ENCODE peak calls at places on chromosomes 7 and 10, in eight cellular contexts. One of them, this sample, is unnamed.

GRCh38 chr10:38159007-38159406 is 64.9 kb downstream of the ZNF37A start:
- DNase-seq in AG09309: no peak
- DNase-seq in neural progenitor cell: no peak
- DNase-seq in cardiac fibroblast: no peak
- DNase-seq in BJ: no peak
- DNase-seq in left lung: no peak
- DNase-seq in MM.1S: no peak
- DNase-seq in testis: no peak
- DNase-seq in this sample: no peak

GRCh38 chr7:127253289-127254162 is 785 bp upstream of the GRM8 start:
- DNase-seq in testis: peak; percentile 83
- DNase-seq in MM.1S: peak; percentile 78
- DNase-seq in cardiac fibroblast: peak; percentile 63
- DNase-seq in neural progenitor cell: peak; percentile 88
- DNase-seq in AG09309: no peak
- DNase-seq in left lung: peak; percentile 91
- DNase-seq in BJ: no peak
- DNase-seq in this sample: peak; percentile 91

GRCh38 chr7:38682602-38683001 is 51.4 kb upstream of the AMPH start:
- DNase-seq in AG09309: no peak
- DNase-seq in neural progenitor cell: no peak
- DNase-seq in cardiac fibroblast: no peak
- DNase-seq in BJ: no peak
- DNase-seq in left lung: no peak
- DNase-seq in MM.1S: no peak
- DNase-seq in testis: no peak
- DNase-seq in this sample: no peak

GRCh38 chr10:101851411-101852116 is 8.0 kb upstream of the KCNIP2 start:
- DNase-seq in neural progenitor cell: no peak
- DNase-seq in left lung: no peak
- DNase-seq in AG09309: no peak
- DNase-seq in cardiac fibroblast: no peak
- DNase-seq in BJ: no peak
- DNase-seq in testis: peak; percentile 29
- DNase-seq in MM.1S: no peak
- DNase-seq in this sample: no peak

GRCh38 chr10:102283890-102284289 is 38.6 kb downstream of the GBF1 start:
- DNase-seq in BJ: no peak
- DNase-seq in MM.1S: no peak
- DNase-seq in testis: no peak
- DNase-seq in cardiac fibroblast: no peak
- DNase-seq in left lung: no peak
- DNase-seq in neural progenitor cell: no peak
- DNase-seq in AG09309: no peak
- DNase-seq in this sample: no peak

GRCh38 chr10:67912330-67912946 is 28.0 kb downstream of the SIRT1 start:
- DNase-seq in MM.1S: no peak
- DNase-seq in cardiac fibroblast: no peak
- DNase-seq in neural progenitor cell: no peak
- DNase-seq in left lung: no peak
- DNase-seq in BJ: no peak
- DNase-seq in AG09309: no peak
- DNase-seq in testis: no peak
- DNase-seq in this sample: no peak

GRCh38 chr7:54802841-54803240 is 43.8 kb upstream of the SEC61G start:
- DNase-seq in left lung: no peak
- DNase-seq in BJ: no peak
- DNase-seq in testis: no peak
- DNase-seq in neural progenitor cell: no peak
- DNase-seq in AG09309: no peak
- DNase-seq in cardiac fibroblast: peak; percentile 62
- DNase-seq in MM.1S: no peak
- DNase-seq in this sample: no peak

GRCh38 chr10:44352316-44353127 is 32.4 kb downstream of the CXCL12 start:
- DNase-seq in testis: no peak
- DNase-seq in BJ: no peak
- DNase-seq in cardiac fibroblast: peak; percentile 64
- DNase-seq in left lung: no peak
- DNase-seq in MM.1S: no peak
- DNase-seq in AG09309: no peak
- DNase-seq in neural progenitor cell: no peak
- DNase-seq in this sample: peak; percentile 73

GRCh38 chr10:32189400-32190084 is 133.3 kb upstream of the KIF5B start:
- DNase-seq in neural progenitor cell: no peak
- DNase-seq in BJ: no peak
- DNase-seq in left lung: no peak
- DNase-seq in MM.1S: no peak
- DNase-seq in testis: no peak
- DNase-seq in AG09309: no peak
- DNase-seq in cardiac fibroblast: peak; percentile 15
- DNase-seq in this sample: no peak

GRCh38 chr7:131667699-131668098 is 111.3 kb upstream of the PODXL start:
- DNase-seq in BJ: no peak
- DNase-seq in left lung: no peak
- DNase-seq in testis: no peak
- DNase-seq in MM.1S: no peak
- DNase-seq in cardiac fibroblast: no peak
- DNase-seq in neural progenitor cell: no peak
- DNase-seq in AG09309: no peak
- DNase-seq in this sample: no peak

GRCh38 chr7:73530800-73531199 is 8.7 kb upstream of the BAZ1B start:
- DNase-seq in cardiac fibroblast: no peak
- DNase-seq in BJ: no peak
- DNase-seq in AG09309: no peak
- DNase-seq in left lung: no peak
- DNase-seq in testis: no peak
- DNase-seq in MM.1S: no peak
- DNase-seq in neural progenitor cell: no peak
- DNase-seq in this sample: no peak

GRCh38 chr7:29091722-29092121 is 54.6 kb downstream of the CPVL start:
- DNase-seq in neural progenitor cell: peak; percentile 11
- DNase-seq in BJ: no peak
- DNase-seq in MM.1S: peak; percentile 65
- DNase-seq in left lung: no peak
- DNase-seq in cardiac fibroblast: no peak
- DNase-seq in testis: no peak
- DNase-seq in AG09309: no peak
- DNase-seq in this sample: no peak

GRCh38 chr7:41774966-41775365 is 72.1 kb upstream of the INHBA start:
- DNase-seq in AG09309: no peak
- DNase-seq in cardiac fibroblast: no peak
- DNase-seq in MM.1S: no peak
- DNase-seq in left lung: no peak
- DNase-seq in testis: no peak
- DNase-seq in BJ: no peak
- DNase-seq in neural progenitor cell: no peak
- DNase-seq in this sample: no peak

GRCh38 chr7:155166673-155167370 is 96.7 kb downstream of the HTR5A start:
- DNase-seq in cardiac fibroblast: no peak
- DNase-seq in testis: no peak
- DNase-seq in BJ: peak; percentile 90
- DNase-seq in AG09309: peak; percentile 94
- DNase-seq in left lung: no peak
- DNase-seq in MM.1S: no peak
- DNase-seq in neural progenitor cell: no peak
- DNase-seq in this sample: peak; percentile 87

GRCh38 chr7:46557295-46557711 is 636.2 kb upstream of the IGFBP3 start:
- DNase-seq in testis: no peak
- DNase-seq in BJ: peak; percentile 60
- DNase-seq in neural progenitor cell: no peak
- DNase-seq in cardiac fibroblast: no peak
- DNase-seq in MM.1S: no peak
- DNase-seq in AG09309: no peak
- DNase-seq in left lung: no peak
- DNase-seq in this sample: no peak

GRCh38 chr10:3805791-3806381 is 20.9 kb upstream of the KLF6 start:
- DNase-seq in testis: no peak
- DNase-seq in neural progenitor cell: no peak
- DNase-seq in AG09309: no peak
- DNase-seq in cardiac fibroblast: peak; percentile 99
- DNase-seq in MM.1S: peak; percentile 95
- DNase-seq in left lung: no peak
- DNase-seq in BJ: no peak
- DNase-seq in this sample: no peak
- H3K4me3 ChIP-seq in testis: no peak overlapping the region
- H3K4me3 ChIP-seq in neural progenitor cell: no peak overlapping the region
- H3K4me3 ChIP-seq in AG09309: no peak overlapping the region
- H3K4me3 ChIP-seq in cardiac fibroblast: peak overlapping the region; percentile 25
- H3K4me3 ChIP-seq in MM.1S: peak overlapping the region; percentile 50
- H3K4me3 ChIP-seq in left lung: no peak overlapping the region
- H3K4me3 ChIP-seq in BJ: no peak overlapping the region
- H3K4me3 ChIP-seq in this sample: no peak overlapping the region

DNA sequence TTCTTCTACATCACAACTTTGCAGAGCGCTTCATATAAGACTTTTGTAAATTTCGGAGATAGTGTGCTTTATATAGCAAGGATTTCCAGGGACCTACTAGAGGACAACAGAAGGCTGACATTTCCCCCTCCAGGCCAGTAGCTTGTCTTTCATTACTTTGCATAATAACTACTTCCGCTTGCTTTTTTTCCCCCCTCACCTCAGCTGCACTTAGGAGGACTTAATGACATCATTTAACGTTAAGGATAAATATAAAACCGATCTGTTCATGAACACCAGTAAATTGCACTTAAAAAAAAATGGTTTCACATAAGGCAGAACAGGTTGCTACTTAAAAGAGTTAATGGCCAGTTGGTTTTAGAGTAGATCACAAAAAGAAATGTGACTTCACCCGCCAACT is 172.3 kb downstream of the AUTS2 start:
- DNase-seq in neural progenitor cell: no peak
- DNase-seq in left lung: no peak
- DNase-seq in testis: no peak
- DNase-seq in BJ: no peak
- DNase-seq in MM.1S: no peak
- DNase-seq in cardiac fibroblast: no peak
- DNase-seq in AG09309: no peak
- DNase-seq in this sample: no peak
- H3K4me3 ChIP-seq in neural progenitor cell: no peak overlapping the region
- H3K4me3 ChIP-seq in left lung: no peak overlapping the region
- H3K4me3 ChIP-seq in testis: no peak overlapping the region
- H3K4me3 ChIP-seq in BJ: no peak overlapping the region
- H3K4me3 ChIP-seq in MM.1S: no peak overlapping the region
- H3K4me3 ChIP-seq in cardiac fibroblast: no peak overlapping the region
- H3K4me3 ChIP-seq in AG09309: no peak overlapping the region
- H3K4me3 ChIP-seq in this sample: no peak overlapping the region

GRCh38 chr10:30057421-30057841 is 2.0 kb downstream of the JCAD start:
- DNase-seq in cardiac fibroblast: peak; percentile 21
- DNase-seq in MM.1S: no peak
- DNase-seq in left lung: no peak
- DNase-seq in AG09309: no peak
- DNase-seq in BJ: no peak
- DNase-seq in testis: no peak
- DNase-seq in neural progenitor cell: peak; percentile 5
- DNase-seq in this sample: no peak

GRCh38 chr10:30055094-30055701 is 4.2 kb downstream of the JCAD start:
- DNase-seq in cardiac fibroblast: peak; percentile 49
- DNase-seq in testis: peak; percentile 54
- DNase-seq in neural progenitor cell: no peak
- DNase-seq in MM.1S: no peak
- DNase-seq in AG09309: no peak
- DNase-seq in left lung: no peak
- DNase-seq in BJ: peak; percentile 51
- DNase-seq in this sample: peak; percentile 68

GRCh38 chr10:30056281-30056680 is 3.1 kb downstream of the JCAD start:
- DNase-seq in BJ: no peak
- DNase-seq in AG09309: no peak
- DNase-seq in cardiac fibroblast: peak; percentile 9
- DNase-seq in MM.1S: no peak
- DNase-seq in neural progenitor cell: no peak
- DNase-seq in testis: no peak
- DNase-seq in left lung: no peak
- DNase-seq in this sample: no peak

GRCh38 chr10:30058111-30058510 is 1.3 kb downstream of the JCAD start:
- DNase-seq in BJ: no peak
- DNase-seq in testis: no peak
- DNase-seq in cardiac fibroblast: no peak
- DNase-seq in left lung: no peak
- DNase-seq in neural progenitor cell: no peak
- DNase-seq in AG09309: no peak
- DNase-seq in MM.1S: no peak
- DNase-seq in this sample: no peak

DNA sequence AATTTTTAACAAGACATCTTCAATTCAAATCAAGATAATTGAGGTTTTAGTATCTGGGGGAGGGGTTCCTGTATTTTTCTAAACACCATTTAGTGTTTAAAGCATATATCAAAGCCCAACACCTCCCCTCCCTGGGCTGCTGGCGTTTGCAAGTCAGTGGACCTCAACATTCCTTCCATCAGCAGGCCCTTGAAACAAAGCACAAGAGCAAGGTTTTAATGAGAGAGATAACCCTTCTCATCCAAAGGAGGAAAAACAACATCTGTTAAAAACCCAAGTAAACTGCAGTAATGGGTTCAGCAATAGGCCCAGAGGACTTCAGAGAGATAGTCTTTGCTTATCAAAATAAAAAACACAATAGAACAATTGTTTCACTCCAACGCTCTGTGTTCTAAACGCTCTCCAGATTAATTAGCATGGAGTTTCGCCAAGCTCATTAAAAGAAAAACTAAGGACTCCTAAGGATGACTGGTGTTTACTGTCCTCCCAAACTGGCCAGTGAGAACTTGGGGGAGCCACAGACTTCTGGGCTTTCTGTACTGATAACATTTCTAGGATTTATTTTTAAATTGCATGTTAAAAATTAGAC is 2.5 kb downstream of the JCAD start:
- DNase-seq in left lung: no peak
- DNase-seq in BJ: no peak
- DNase-seq in AG09309: no peak
- DNase-seq in neural progenitor cell: peak; percentile 34
- DNase-seq in testis: no peak
- DNase-seq in cardiac fibroblast: no peak
- DNase-seq in MM.1S: no peak
- DNase-seq in this sample: no peak
- H3K4me3 ChIP-seq in left lung: peak overlapping the region; percentile 55
- H3K4me3 ChIP-seq in BJ: no peak overlapping the region
- H3K4me3 ChIP-seq in AG09309: peak overlapping the region; percentile 11
- H3K4me3 ChIP-seq in neural progenitor cell: no peak overlapping the region
- H3K4me3 ChIP-seq in testis: peak overlapping the region; percentile 76
- H3K4me3 ChIP-seq in cardiac fibroblast: no peak overlapping the region
- H3K4me3 ChIP-seq in MM.1S: no peak overlapping the region
- H3K4me3 ChIP-seq in this sample: no peak overlapping the region

DNA sequence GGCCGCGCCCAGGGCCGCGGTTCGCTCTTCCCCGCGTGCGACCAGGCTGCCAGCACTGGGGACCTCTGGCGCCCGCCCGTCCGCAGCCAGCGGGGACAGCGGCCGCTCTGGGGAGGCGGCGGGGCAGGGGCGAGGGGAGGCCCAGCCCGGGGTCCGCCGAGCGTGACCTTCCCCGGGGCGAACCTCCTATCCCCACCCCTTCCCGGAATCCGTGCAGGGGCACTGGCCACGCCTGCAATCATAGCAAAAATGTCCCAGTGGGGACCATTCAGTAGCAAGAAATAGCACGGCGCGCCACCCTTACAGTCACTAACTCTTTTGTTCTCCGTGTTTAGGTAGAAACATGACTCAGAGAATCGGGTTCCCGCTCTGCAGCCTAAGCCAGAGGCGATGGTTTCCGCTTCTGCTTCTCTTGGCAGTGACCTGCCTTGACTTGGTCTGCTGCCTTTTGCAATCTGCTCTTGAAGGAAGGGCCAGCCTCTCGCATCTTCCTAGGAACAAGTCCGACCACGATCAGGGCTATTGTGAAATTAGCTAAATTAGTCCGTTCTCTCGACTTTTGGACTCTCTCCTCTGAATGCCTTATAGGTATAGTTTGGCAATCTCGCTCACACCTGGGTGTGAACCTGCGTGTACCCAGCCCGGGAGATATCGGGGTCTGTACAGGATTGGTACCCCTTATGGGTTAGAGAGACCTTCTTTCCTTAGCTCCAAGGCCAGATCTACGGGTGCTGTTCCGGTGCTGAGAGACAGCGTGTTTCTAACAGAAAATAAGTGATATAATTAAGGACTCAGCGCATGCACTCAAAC is 79.4 kb upstream of the ACBD5 start:
- DNase-seq in testis: peak; percentile 54
- DNase-seq in BJ: no peak
- DNase-seq in cardiac fibroblast: peak; percentile 69
- DNase-seq in MM.1S: no peak
- DNase-seq in AG09309: peak; percentile 7
- DNase-seq in neural progenitor cell: peak; percentile 58
- DNase-seq in left lung: peak; percentile 87
- DNase-seq in this sample: peak; percentile 92
- H3K4me3 ChIP-seq in testis: peak overlapping the region; percentile 45
- H3K4me3 ChIP-seq in BJ: peak overlapping the region; percentile 16
- H3K4me3 ChIP-seq in cardiac fibroblast: peak overlapping the region; percentile 39
- H3K4me3 ChIP-seq in MM.1S: no peak overlapping the region
- H3K4me3 ChIP-seq in AG09309: peak overlapping the region; percentile 39
- H3K4me3 ChIP-seq in neural progenitor cell: peak overlapping the region; percentile 51
- H3K4me3 ChIP-seq in left lung: peak overlapping the region; percentile 32
- H3K4me3 ChIP-seq in this sample: no peak overlapping the region